ENCODE peak calls at places on chromosome 18, in nine cellular contexts. W, A, Q, Z, K, J, U, M and N are unnamed samples.

GRCh38 chr18:23380001-23380550 is 73.0 kb upstream of the RIOK3 start:
- DNase-seq in W (peak; percentile 43), A (no peak), Q (no peak), Z (no peak), K (no peak), J (no peak), U (no peak), M (no peak), N (peak; percentile 93)

GRCh38 chr18:55405655-55406373 is 182.2 kb downstream of the TCF4 start:
- DNase-seq in W (peak; percentile 93), A (peak; percentile 95), Q (peak; percentile 83), Z (no peak), K (peak; percentile 55), J (peak; percentile 91), U (peak; percentile 47), M (no peak), N (peak; percentile 92)

GRCh38 chr18:80253871-80254492 is 6.7 kb upstream of the PARD6G start:
- DNase-seq in W (peak; percentile 22), A (peak; percentile 56), Q (no peak), Z (no peak), K (no peak), J (no peak), U (no peak), M (peak; percentile 23), N (no peak)

GRCh38 chr18:44537521-44537920 is 143.2 kb upstream of the SETBP1 start:
- DNase-seq in W (peak; percentile 84), A (peak; percentile 93), Q (no peak), Z (no peak), K (no peak), J (peak; percentile 77), U (no peak), M (no peak), N (peak; percentile 92)

GRCh38 chr18:45059695-45060094 is 379.0 kb downstream of the SETBP1 start:
- DNase-seq in W (peak; percentile 71), A (peak; percentile 88), Q (no peak), Z (no peak), K (no peak), J (no peak), U (no peak), M (no peak), N (no peak)

GRCh38 chr18:3397786-3398185 is 52.2 kb upstream of the TGIF1 start:
- DNase-seq in W (no peak), A (no peak), Q (no peak), Z (no peak), K (no peak), J (no peak), U (no peak), M (no peak), N (no peak)

GRCh38 chr18:77700051-77700450 is 450.4 kb downstream of the GALR1 start:
- DNase-seq in W (peak; percentile 3), A (peak; percentile 1), Q (no peak), Z (no peak), K (no peak), J (no peak), U (no peak), M (no peak), N (no peak)

GRCh38 chr18:39806519-39806918 is 2148.5 kb upstream of the PIK3C3 start:
- DNase-seq in W (peak; percentile 15), A (peak; percentile 33), Q (no peak), Z (no peak), K (no peak), J (no peak), U (no peak), M (no peak), N (no peak)

GRCh38 chr18:79396431-79397287 is 929 bp downstream of the NFATC1 start:
- DNase-seq in W (peak; percentile 49), A (peak; percentile 77), Q (peak; percentile 75), Z (no peak), K (no peak), J (peak; percentile 88), U (peak; percentile 53), M (no peak), N (peak; percentile 23)

GRCh38 chr18:55592106-55592505 is 4.1 kb upstream of the TCF4 start:
- DNase-seq in W (no peak), A (peak; percentile 33), Q (no peak), Z (no peak), K (no peak), J (no peak), U (no peak), M (no peak), N (no peak)

GRCh38 chr18:33010149-33010548 is 237.3 kb upstream of the KLHL14 start:
- DNase-seq in W (no peak), A (no peak), Q (no peak), Z (no peak), K (no peak), J (no peak), U (no peak), M (no peak), N (no peak)

DNA sequence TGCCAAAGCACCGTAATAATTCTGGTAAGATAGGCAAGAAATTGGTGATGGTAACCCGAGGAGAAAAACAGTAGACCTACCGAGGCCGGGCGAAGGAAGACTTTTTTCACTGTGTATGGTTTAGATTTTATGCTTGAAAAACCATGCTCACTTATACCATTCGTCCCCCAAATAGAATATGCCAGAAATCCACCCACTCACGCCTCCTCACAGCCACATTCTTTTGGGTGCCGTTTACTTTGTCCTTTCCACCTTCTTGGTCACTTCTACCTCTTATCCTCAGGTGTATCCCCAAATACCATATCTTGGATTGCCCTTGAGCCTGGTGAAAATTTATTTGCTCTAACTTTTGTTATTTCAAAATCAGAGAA is 8.1 kb downstream of the GATA6 start:
- DNase-seq in W (no peak), A (no peak), Q (no peak), Z (no peak), K (no peak), J (no peak), U (peak; percentile 22), M (no peak), N (no peak)
- H3K4me1 ChIP-seq in W (peaks cover 20% of the 10 kb centered on the region), A (peaks cover 23% of the 10 kb centered on the region), Q (peaks cover 11% of the 10 kb centered on the region), Z (no peaks in the 10 kb centered on the region), K (peaks cover 4% of the 10 kb centered on the region), J (no peaks in the 10 kb centered on the region), U (peaks cover 2% of the 10 kb centered on the region), M (no peaks in the 10 kb centered on the region), N (no peaks in the 10 kb centered on the region)

GRCh38 chr18:9878095-9878494 is 7.7 kb upstream of the TXNDC2 start:
- DNase-seq in W (no peak), A (no peak), Q (no peak), Z (no peak), K (no peak), J (no peak), U (no peak), M (no peak), N (no peak)

GRCh38 chr18:9878783-9879242 is 7.0 kb upstream of the TXNDC2 start:
- DNase-seq in W (no peak), A (no peak), Q (no peak), Z (no peak), K (no peak), J (no peak), U (no peak), M (no peak), N (no peak)

GRCh38 chr18:9876523-9876866 is 9.3 kb upstream of the TXNDC2 start:
- DNase-seq in W (no peak), A (no peak), Q (no peak), Z (no peak), K (no peak), J (no peak), U (no peak), M (no peak), N (no peak)

GRCh38 chr18:9877655-9878014 is 8.1 kb upstream of the TXNDC2 start:
- DNase-seq in W (no peak), A (no peak), Q (no peak), Z (no peak), K (no peak), J (no peak), U (no peak), M (no peak), N (no peak)

DNA sequence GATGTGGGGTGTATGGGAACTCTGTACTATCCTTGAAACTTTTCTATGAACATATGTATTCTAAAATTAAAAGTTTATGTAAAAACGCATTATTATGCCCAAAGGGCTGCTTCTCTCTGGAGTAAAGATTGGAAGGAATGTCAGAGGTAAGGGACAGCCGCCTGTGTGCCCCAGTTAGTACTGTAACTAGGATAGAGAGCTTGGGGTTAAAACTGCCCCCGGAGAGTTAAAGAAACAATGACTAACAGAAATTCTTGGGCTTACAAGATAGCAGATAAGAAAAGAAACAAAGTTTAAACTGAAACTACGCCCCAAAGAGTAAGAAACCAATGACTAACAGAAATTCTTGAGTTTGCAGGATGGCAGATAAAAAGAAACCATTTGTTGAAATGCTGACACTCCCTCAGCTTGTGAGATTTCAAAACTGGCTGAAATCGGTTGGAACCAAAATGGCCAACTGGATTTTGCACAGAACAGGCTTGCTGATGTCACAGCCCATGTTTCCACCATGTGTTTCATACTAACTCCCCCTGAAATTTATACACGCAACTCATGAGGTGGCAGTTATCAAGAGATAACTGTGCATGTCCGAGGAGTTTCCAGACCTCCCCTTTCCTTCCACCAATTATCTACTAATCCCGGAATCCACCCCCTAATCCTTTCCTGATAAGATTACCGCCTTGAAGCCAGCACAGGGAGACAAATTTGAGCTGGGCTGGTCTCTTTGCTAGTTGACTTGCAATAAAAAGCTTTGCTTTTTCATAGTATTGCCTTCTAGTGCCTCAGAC is 8.7 kb upstream of the TXNDC2 start:
- DNase-seq in W (peak; percentile 13), A (peak; percentile 89), Q (peak; percentile 54), Z (no peak), K (no peak), J (no peak), U (no peak), M (peak; percentile 40), N (peak; percentile 91)
- H3K4me1 ChIP-seq in W (peaks cover 5% of the 10 kb centered on the region), A (peaks cover 7% of the 10 kb centered on the region), Q (peaks cover 3% of the 10 kb centered on the region), Z (no peaks in the 10 kb centered on the region), K (no peaks in the 10 kb centered on the region), J (no peaks in the 10 kb centered on the region), U (no peaks in the 10 kb centered on the region), M (peaks cover 50% of the 10 kb centered on the region), N (peaks cover 22% of the 10 kb centered on the region)

GRCh38 chr18:7696846-7697245 is 129.7 kb downstream of the PTPRM start:
- DNase-seq in W (no peak), A (peak; percentile 21), Q (no peak), Z (no peak), K (no peak), J (no peak), U (no peak), M (no peak), N (no peak)
- H3K4me1 ChIP-seq in W (no peaks in the 10 kb centered on the region), A (no peaks in the 10 kb centered on the region), Q (no peaks in the 10 kb centered on the region), Z (no peaks in the 10 kb centered on the region), K (no peaks in the 10 kb centered on the region), J (peaks cover 2% of the 10 kb centered on the region), U (no peaks in the 10 kb centered on the region), M (no peaks in the 10 kb centered on the region), N (no peaks in the 10 kb centered on the region)

GRCh38 chr18:50654658-50655550 is 95.0 kb downstream of the MAPK4 start:
- DNase-seq in W (no peak), A (no peak), Q (peak; percentile 31), Z (no peak), K (no peak), J (peak; percentile 70), U (no peak), M (no peak), N (no peak)

GRCh38 chr18:50653402-50654093 is 93.7 kb downstream of the MAPK4 start:
- DNase-seq in W (no peak), A (no peak), Q (peak; percentile 50), Z (no peak), K (no peak), J (peak; percentile 30), U (no peak), M (no peak), N (no peak)

GRCh38 chr18:50656396-50656795 is 96.5 kb downstream of the MAPK4 start:
- DNase-seq in W (no peak), A (peak; percentile 7), Q (no peak), Z (no peak), K (no peak), J (no peak), U (no peak), M (no peak), N (no peak)

GRCh38 chr18:50656841-50657470 is 97.1 kb downstream of the MAPK4 start:
- DNase-seq in W (no peak), A (no peak), Q (no peak), Z (no peak), K (no peak), J (peak; percentile 45), U (no peak), M (no peak), N (no peak)

GRCh38 chr18:50654211-50654610 is 94.3 kb downstream of the MAPK4 start:
- DNase-seq in W (no peak), A (no peak), Q (no peak), Z (no peak), K (no peak), J (no peak), U (no peak), M (no peak), N (no peak)
- H3K4me1 ChIP-seq in W (no peaks in the 10 kb centered on the region), A (no peaks in the 10 kb centered on the region), Q (peaks cover 7% of the 10 kb centered on the region), Z (no peaks in the 10 kb centered on the region), K (no peaks in the 10 kb centered on the region), J (no peaks in the 10 kb centered on the region), U (no peaks in the 10 kb centered on the region), M (peaks cover 4% of the 10 kb centered on the region), N (no peaks in the 10 kb centered on the region)